ENCODE peak calls at places on chromosomes 6 and 20, in six cellular contexts. F is NCI-H510A treated with DMSO at 0.1 percent for 48 hours; Y is effector memory CD8-positive, alpha-beta T cell; H is colonic mucosa; B is AG04450; G is effector CD8-positive, alpha-beta T cell. Q is an unnamed sample.

GRCh38 chr6:35911871-35912653 is 8.8 kb downstream of the SRPK1 start:
- DNase-seq in B (no peak), G (no peak), H (no peak), Y (no peak), F (no peak), Q (no peak)

GRCh38 chr20:1383621-1384404 is 9.0 kb downstream of the FKBP1A start:
- DNase-seq in H (no peak), F (peak; percentile 90), B (no peak), G (no peak), Y (no peak), Q (no peak)

GRCh38 chr6:18218233-18218632 is 46.1 kb downstream of the DEK start:
- DNase-seq in B (no peak), F (no peak), Y (no peak), G (no peak), H (no peak), Q (no peak)

GRCh38 chr6:89970609-89971337 is 76.5 kb downstream of the GJA10 start:
- DNase-seq in F (peak; percentile 65), B (no peak), G (no peak), H (no peak), Y (no peak), Q (peak; percentile 55)

GRCh38 chr20:7695622-7696021 is 244.6 kb downstream of the HAO1 start:
- DNase-seq in H (no peak), F (no peak), Y (no peak), B (no peak), G (no peak), Q (no peak)

GRCh38 chr6:80676386-80676785 is 569.9 kb downstream of the BCKDHB start:
- DNase-seq in Y (no peak), H (no peak), F (no peak), G (no peak), B (no peak), Q (no peak)

GRCh38 chr20:50980851-50981713 is 22.5 kb downstream of the MOCS3 start:
- DNase-seq in G (peak; percentile 66), B (no peak), H (peak; percentile 74), Y (peak; percentile 61), F (peak; percentile 16), Q (peak; percentile 89)

GRCh38 chr20:61682998-61683681 is 382.5 kb downstream of the TAF4 start:
- DNase-seq in Y (no peak), B (peak; percentile 6), F (no peak), H (no peak), G (no peak), Q (no peak)

GRCh38 chr20:2866236-2866635 is 7.0 kb upstream of the PTPRA start:
- DNase-seq in F (no peak), Y (peak; percentile 24), H (no peak), G (no peak), B (no peak), Q (no peak)

GRCh38 chr6:6612308-6612707 is 23.8 kb downstream of the LY86 start:
- DNase-seq in Y (no peak), H (no peak), F (no peak), G (no peak), B (no peak), Q (no peak)

GRCh38 chr20:16189371-16189770 is 383.9 kb downstream of the KIF16B start:
- DNase-seq in B (no peak), G (no peak), F (no peak), Y (no peak), H (no peak), Q (no peak)

GRCh38 chr6:157579467-157580031 is 198.6 kb downstream of the ZDHHC14 start:
- DNase-seq in Y (no peak), G (no peak), B (no peak), H (peak; percentile 25), F (no peak), Q (no peak)

GRCh38 chr6:170174771-170175643 is 115.9 kb downstream of the DLL1 start:
- DNase-seq in G (no peak), F (no peak), Y (no peak), H (peak; percentile 15), B (no peak), Q (peak; percentile 62)

GRCh38 chr20:4263011-4263410 is 247.7 kb upstream of the RNF24 start:
- DNase-seq in H (no peak), B (no peak), G (no peak), F (no peak), Y (no peak), Q (no peak)

GRCh38 chr20:17635846-17636245 is 46.2 kb downstream of the RRBP1 start:
- DNase-seq in Y (no peak), G (no peak), F (no peak), B (no peak), H (no peak), Q (no peak)